ENCODE peak calls at places on chromosomes 2 and 18, in eight cellular contexts. M is RWPE1; N is SK-N-SH; A is NCI-H1694; X is activated effector memory CD4-positive, alpha-beta T cell treated with Interleukin-2 at 50 U/mL for 16 hours; I is NAMALWA; O is BJ; P is A172. F is an unnamed sample.

GRCh38 chr2:114699423-114699944 is 257.0 kb downstream of the DPP10 start:
- DNase-seq in N (no peak), M (no peak), X (no peak), P (no peak), O (no peak), I (no peak), A (no peak), F (no peak)

GRCh38 chr2:197097578-197098366 is 171.3 kb upstream of the PGAP1 start:
- DNase-seq in M (peak), I (no peak), X (no peak), A (no peak), P (peak), N (no peak), O (peak), F (peak)

GRCh38 chr18:79203017-79203605 is 133.9 kb downstream of the ATP9B start:
- DNase-seq in I (no peak), M (peak), P (peak), X (no peak), A (no peak), N (no peak), O (no peak), F (peak)

GRCh38 chr2:220835563-220835962 is 736.5 kb downstream of the EPHA4 start:
- DNase-seq in X (no peak), M (no peak), P (peak), I (no peak), A (no peak), N (no peak), O (no peak), F (peak)

GRCh38 chr2:102337481-102338386 is 17.9 kb upstream of the IL18R1 start:
- DNase-seq in M (no peak), X (no peak), N (no peak), O (no peak), A (no peak), P (no peak), I (no peak), F (peak)

GRCh38 chr2:904243-905024 is 46.2 kb upstream of the SNTG2 start:
- DNase-seq in X (no peak), M (no peak), P (no peak), N (no peak), A (no peak), O (no peak), I (no peak), F (no peak)

GRCh38 chr2:240431663-240432424 is 3.6 kb upstream of the GPC1 start:
- DNase-seq in O (no peak), N (no peak), M (no peak), A (no peak), I (no peak), P (no peak), X (no peak), F (no peak)

GRCh38 chr2:237350597-237350996 is 63.4 kb downstream of the COL6A3 start:
- DNase-seq in P (no peak), X (no peak), N (no peak), M (no peak), O (no peak), A (no peak), I (no peak), F (no peak)

GRCh38 chr2:146666336-146666735 is 1178.5 kb upstream of the ACVR2A start:
- DNase-seq in N (no peak), A (no peak), O (no peak), M (peak), I (no peak), X (no peak), P (peak), F (peak)

GRCh38 chr2:10331702-10332401 is 29.1 kb downstream of the HPCAL1 start:
- DNase-seq in A (peak), O (no peak), I (no peak), X (peak), N (no peak), P (no peak), M (no peak), F (no peak)

F was measured in mammary epithelial cell.